ENCODE peak calls at places on chromosome 21, in seven cellular contexts. T, D, L, V, C, E and A are unnamed samples.

GRCh38 chr21:41369105-41369914 is 7.5 kb downstream of the MX2 start:
- DNase-seq in T (no peak), C (no peak), V (peak; percentile 84), E (no peak), L (peak; percentile 43), D (peak; percentile 65), A (no peak)

GRCh38 chr21:34897828-34898227 is 151.3 kb downstream of the RUNX1 start:
- DNase-seq in T (no peak), C (no peak), V (no peak), D (no peak), L (no peak), E (no peak), A (no peak)

GRCh38 chr21:36847189-36847588 is 119.3 kb downstream of the HLCS start:
- DNase-seq in V (no peak), E (peak; percentile 59), C (no peak), T (no peak), L (no peak), D (no peak), A (no peak)

GRCh38 chr21:44352253-44352860 is 1.1 kb upstream of the TRPM2 start:
- DNase-seq in T (no peak), C (no peak), L (no peak), V (no peak), D (no peak), E (no peak), A (no peak)

GRCh38 chr21:45256912-45257672 is 30.6 kb downstream of the POFUT2 start:
- DNase-seq in T (no peak), L (no peak), D (no peak), V (no peak), E (no peak), C (no peak), A (no peak)

GRCh38 chr21:33273044-33273443 is 6.9 kb downstream of the IL10RB start:
- DNase-seq in T (no peak), L (no peak), E (no peak), D (no peak), C (no peak), V (no peak), A (no peak)

GRCh38 chr21:42456457-42456856 is 39.6 kb downstream of the RSPH1 start:
- DNase-seq in E (no peak), V (no peak), D (no peak), C (no peak), L (no peak), T (no peak), A (no peak)

GRCh38 chr21:37088196-37088595 is 15.1 kb downstream of the TTC3 start:
- DNase-seq in D (no peak), T (no peak), L (no peak), C (no peak), E (no peak), V (no peak), A (no peak)

GRCh38 chr21:39601194-39601940 is 11.4 kb upstream of the B3GALT5 start:
- DNase-seq in D (no peak), V (no peak), L (no peak), T (no peak), C (no peak), E (no peak), A (no peak)

GRCh38 chr21:27145134-27145798 is 178.4 kb upstream of the ADAMTS5 start:
- DNase-seq in C (no peak), D (no peak), E (no peak), L (no peak), T (no peak), V (no peak), A (no peak)

GRCh38 chr21:41929248-41929647 is 24.6 kb downstream of the C2CD2 start:
- DNase-seq in D (no peak), T (no peak), V (no peak), L (no peak), C (no peak), E (no peak), A (no peak)

GRCh38 chr21:16187603-16188002 is 457.8 kb downstream of the USP25 start:
- DNase-seq in E (no peak), D (no peak), L (no peak), V (no peak), T (no peak), C (no peak), A (no peak)

GRCh38 chr21:32516729-32517649 is 68.3 kb downstream of the TCP10L start:
- DNase-seq in T (no peak), E (peak; percentile 93), V (no peak), L (no peak), C (no peak), D (no peak), A (no peak)

GRCh38 chr21:45339430-45340405 is 52.0 kb upstream of the POFUT2 start:
- DNase-seq in L (no peak), C (no peak), E (peak; percentile 34), V (no peak), D (no peak), T (no peak), A (no peak)

GRCh38 chr21:34004984-34005383 is 68.4 kb upstream of the MRPS6 start:
- DNase-seq in E (no peak), T (no peak), D (no peak), V (no peak), C (peak; percentile 17), L (no peak), A (no peak)

GRCh38 chr21:15249285-15249993 is 184.6 kb upstream of the NRIP1 start:
- DNase-seq in C (no peak), V (no peak), E (peak; percentile 82), L (no peak), D (no peak), T (no peak), A (no peak)

GRCh38 chr21:42574234-42575027 is 60.8 kb downstream of the SLC37A1 start:
- DNase-seq in D (peak; percentile 17), E (peak; percentile 51), L (no peak), C (no peak), V (no peak), T (no peak), A (no peak)

GRCh38 chr21:18801468-18801867 is 397.9 kb upstream of the TMPRSS15 start:
- DNase-seq in V (no peak), E (no peak), L (peak; percentile 16), C (no peak), D (no peak), T (peak; percentile 14), A (no peak)

GRCh38 chr21:33291686-33292085 is 25.5 kb downstream of the IL10RB start:
- DNase-seq in C (no peak), V (no peak), L (no peak), D (no peak), T (no peak), E (no peak), A (no peak)

GRCh38 chr21:39456665-39457064 is 4.9 kb downstream of the SH3BGR start:
- DNase-seq in T (no peak), L (no peak), D (no peak), E (no peak), V (no peak), C (no peak), A (no peak)

GRCh38 chr21:42056468-42056867 is 14.6 kb upstream of the UMODL1 start:
- DNase-seq in E (no peak), T (no peak), V (no peak), D (peak; percentile 8), L (peak; percentile 53), C (no peak), A (no peak)

GRCh38 chr21:35476616-35477395 is 427.7 kb upstream of the RUNX1 start:
- DNase-seq in V (no peak), T (no peak), D (no peak), C (no peak), E (no peak), L (no peak), A (no peak)

GRCh38 chr21:16644690-16645089 is 868.2 kb upstream of the CXADR start:
- DNase-seq in V (no peak), L (no peak), C (no peak), E (no peak), T (no peak), D (no peak), A (no peak)

GRCh38 chr21:21622460-21623234 is 624.4 kb downstream of the NCAM2 start:
- DNase-seq in V (no peak), C (no peak), D (no peak), L (no peak), E (no peak), T (no peak), A (no peak)

GRCh38 chr21:17351766-17352165 is 161.1 kb upstream of the CXADR start:
- DNase-seq in C (no peak), V (no peak), T (no peak), D (no peak), L (no peak), E (peak; percentile 50), A (no peak)

GRCh38 chr21:36381841-36382589 is 3.2 kb upstream of the CHAF1B start:
- DNase-seq in D (no peak), L (no peak), V (no peak), T (no peak), C (no peak), E (no peak), A (no peak)

GRCh38 chr21:35366348-35367085 is 317.4 kb upstream of the RUNX1 start:
- DNase-seq in C (no peak), T (peak; percentile 9), V (no peak), E (no peak), D (no peak), L (peak; percentile 62), A (no peak)

GRCh38 chr21:28436286-28436932 is 556.3 kb downstream of the LTN1 start:
- DNase-seq in V (no peak), L (no peak), T (no peak), C (no peak), D (no peak), E (no peak), A (no peak)

GRCh38 chr21:14547834-14548513 is 1.9 kb upstream of the SAMSN1 start:
- DNase-seq in T (no peak), L (no peak), D (no peak), C (no peak), V (no peak), E (no peak), A (no peak)

GRCh38 chr21:30482130-30482529 is 2.0 kb upstream of the KRTAP19-1 start:
- DNase-seq in T (no peak), L (no peak), E (no peak), D (no peak), V (no peak), C (no peak), A (no peak)